ENCODE peak calls at places on chromosome 1, in seven cellular contexts. S, M, N, X, E, W and P are unnamed samples.

GRCh38 chr1:30537279-30537678 is 186.1 kb downstream of the MATN1 start:
- DNase-seq in S (no peak), M (no peak), N (no peak), X (no peak), E (no peak), W (no peak), P (no peak)

GRCh38 chr1:157178490-157178889 is 40.3 kb upstream of the ETV3 start:
- DNase-seq in S (no peak), M (no peak), N (no peak), X (no peak), E (no peak), W (no peak), P (no peak)

GRCh38 chr1:15749399-15750291 is 7.3 kb downstream of the TMEM82 start:
- DNase-seq in S (no peak), M (no peak), N (no peak), X (peak; percentile 22), E (peak; percentile 65), W (no peak), P (no peak)

GRCh38 chr1:217067642-217068041 is 344.4 kb upstream of the ESRRG start:
- DNase-seq in S (no peak), M (no peak), N (no peak), X (no peak), E (no peak), W (no peak), P (no peak)

GRCh38 chr1:11882814-11883538 is 24.2 kb upstream of the NPPB start:
- DNase-seq in S (peak; percentile 93), M (no peak), N (no peak), X (no peak), E (no peak), W (no peak), P (no peak)

GRCh38 chr1:9561429-9561828 is 22.2 kb downstream of the SLC25A33 start:
- DNase-seq in S (no peak), M (peak; percentile 40), N (peak; percentile 93), X (peak; percentile 92), E (no peak), W (peak; percentile 100), P (no peak)

GRCh38 chr1:16977377-16977776 is 3.0 kb downstream of the MFAP2 start:
- DNase-seq in S (no peak), M (no peak), N (no peak), X (no peak), E (no peak), W (no peak), P (no peak)

GRCh38 chr1:64033667-64034215 is 169.7 kb upstream of the UBE2U start:
- DNase-seq in S (no peak), M (no peak), N (peak; percentile 95), X (peak; percentile 12), E (no peak), W (no peak), P (no peak)

GRCh38 chr1:173175514-173176146 is 31.5 kb downstream of the TNFSF4 start:
- DNase-seq in S (no peak), M (no peak), N (peak; percentile 60), X (peak; percentile 25), E (no peak), W (no peak), P (no peak)

GRCh38 chr1:226651041-226651731 is 87.9 kb downstream of the ITPKB start:
- DNase-seq in S (no peak), M (no peak), N (no peak), X (no peak), E (no peak), W (no peak), P (no peak)

GRCh38 chr1:161013591-161014513 is 7.1 kb downstream of the F11R start:
- DNase-seq in S (peak; percentile 70), M (peak; percentile 60), N (peak; percentile 87), X (peak; percentile 62), E (peak; percentile 78), W (no peak), P (peak; percentile 73)

GRCh38 chr1:74426208-74426932 is 86.0 kb downstream of the LRRC53 start:
- DNase-seq in S (no peak), M (no peak), N (peak; percentile 0), X (no peak), E (no peak), W (no peak), P (no peak)

GRCh38 chr1:170687625-170688024 is 23.7 kb downstream of the PRRX1 start:
- DNase-seq in S (no peak), M (no peak), N (no peak), X (peak; percentile 39), E (no peak), W (no peak), P (no peak)

GRCh38 chr1:160621633-160622413 is 25.0 kb downstream of the SLAMF1 start:
- DNase-seq in S (no peak), M (no peak), N (no peak), X (no peak), E (no peak), W (no peak), P (no peak)

GRCh38 chr1:228096416-228097332 is 6.5 kb downstream of the C1orf35 start:
- DNase-seq in S (peak; percentile 37), M (no peak), N (no peak), X (no peak), E (no peak), W (no peak), P (no peak)

GRCh38 chr1:23529146-23530088 is 1.6 kb downstream of the E2F2 start:
- DNase-seq in S (no peak), M (no peak), N (no peak), X (no peak), E (no peak), W (no peak), P (no peak)

GRCh38 chr1:173002891-173003582 is 47.7 kb downstream of the TNFSF18 start:
- DNase-seq in S (no peak), M (no peak), N (peak; percentile 89), X (peak; percentile 97), E (no peak), W (no peak), P (no peak)

GRCh38 chr1:182087304-182087703 is 25.8 kb upstream of the ZNF648 start:
- DNase-seq in S (no peak), M (no peak), N (no peak), X (no peak), E (no peak), W (no peak), P (no peak)

GRCh38 chr1:112317556-112317955 is 78.5 kb upstream of the CTTNBP2NL start:
- DNase-seq in S (no peak), M (no peak), N (peak; percentile 19), X (peak; percentile 15), E (no peak), W (no peak), P (no peak)

GRCh38 chr1:98405581-98406059 is 255.9 kb upstream of the SNX7 start:
- DNase-seq in S (no peak), M (no peak), N (no peak), X (no peak), E (no peak), W (no peak), P (no peak)

GRCh38 chr1:28078680-28079626 is 9.5 kb downstream of the EYA3 start:
- DNase-seq in S (no peak), M (no peak), N (peak; percentile 27), X (peak; percentile 59), E (no peak), W (no peak), P (no peak)

GRCh38 chr1:58848818-58849411 is 65.1 kb upstream of the JUN start:
- DNase-seq in S (peak; percentile 67), M (no peak), N (peak; percentile 94), X (peak; percentile 96), E (peak; percentile 69), W (no peak), P (no peak)

DNA sequence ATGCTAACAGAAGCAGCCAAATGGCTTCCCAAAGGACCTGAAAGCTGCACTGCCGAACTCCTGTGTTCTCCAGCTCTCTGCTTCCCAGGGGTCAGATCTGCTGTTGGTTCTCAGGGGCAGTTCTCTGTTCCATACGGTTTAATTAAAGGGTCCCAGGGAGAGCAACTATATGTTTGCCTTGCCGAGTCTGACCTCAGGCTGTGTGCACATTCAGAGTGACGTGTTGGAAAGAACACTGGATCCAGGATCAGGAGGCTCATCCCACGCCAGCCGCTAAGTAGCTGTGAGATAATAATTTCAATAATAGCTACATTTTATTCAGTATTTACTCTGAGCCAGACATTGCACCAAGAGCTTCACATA is 23.4 kb downstream of the NENF start:
- DNase-seq in S (no peak), M (no peak), N (no peak), X (no peak), E (no peak), W (no peak), P (no peak)
- H3K4me3 ChIP-seq in S (no peak overlapping the region), M (no peak overlapping the region), N (no peak overlapping the region), X (no peak overlapping the region), E (no peak overlapping the region), W (peak overlapping the region; percentile 19), P (no peak overlapping the region)

GRCh38 chr1:176560681-176561080 is 97.7 kb downstream of the PAPPA2 start:
- DNase-seq in S (no peak), M (no peak), N (no peak), X (peak; percentile 72), E (no peak), W (no peak), P (no peak)
- H3K4me3 ChIP-seq in S (no peak overlapping the region), M (no peak overlapping the region), N (no peak overlapping the region), X (no peak overlapping the region), E (no peak overlapping the region), W (no peak overlapping the region), P (no peak overlapping the region)

DNA sequence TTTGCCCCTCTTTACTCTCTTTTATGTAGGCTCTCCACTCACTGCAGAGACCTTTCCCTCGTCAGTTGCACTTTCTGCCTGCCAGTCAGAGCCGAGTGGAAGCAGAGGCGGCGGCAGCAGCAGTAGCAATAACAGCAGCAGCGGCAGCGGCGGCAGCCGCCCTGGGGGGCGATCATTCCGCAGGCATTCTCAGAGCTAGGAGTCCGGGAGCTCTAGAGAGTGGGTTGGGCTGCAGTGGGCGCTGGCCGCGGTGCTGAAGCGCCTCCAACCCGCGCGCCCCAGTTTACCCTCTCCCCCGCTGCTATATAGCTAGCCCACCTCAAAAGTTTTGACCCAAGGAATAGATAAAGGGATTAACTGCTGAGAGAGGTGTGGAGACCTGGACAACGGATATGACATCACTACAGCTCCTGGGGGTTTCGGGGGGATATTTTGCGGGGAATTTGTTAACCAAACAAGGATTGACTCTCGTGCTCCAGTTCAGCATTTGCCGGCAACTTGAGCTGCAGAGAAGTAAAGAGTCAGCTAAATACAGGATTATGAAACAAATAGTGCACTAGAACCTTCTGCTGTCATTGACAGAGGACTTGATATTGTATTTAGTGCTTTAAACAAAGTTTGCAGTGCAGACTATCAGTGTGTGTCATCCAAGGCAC is at the start of gene OLFM3:
- DNase-seq in S (peak; percentile 95), M (no peak), N (no peak), X (no peak), E (no peak), W (peak; percentile 44), P (no peak)
- H3K4me3 ChIP-seq in S (peak within 1 kb of the TSS; percentile 85), M (no peak within 1 kb of the TSS), N (no peak within 1 kb of the TSS), X (no peak within 1 kb of the TSS), E (no peak within 1 kb of the TSS), W (peak within 1 kb of the TSS; percentile 76), P (no peak within 1 kb of the TSS)

GRCh38 chr1:175128523-175128922 is 60.9 kb downstream of the TNN start:
- DNase-seq in S (no peak), M (no peak), N (no peak), X (no peak), E (no peak), W (no peak), P (no peak)

GRCh38 chr1:175129182-175129581 is 61.5 kb downstream of the TNN start:
- DNase-seq in S (peak; percentile 40), M (no peak), N (peak; percentile 77), X (peak; percentile 97), E (no peak), W (no peak), P (no peak)

GRCh38 chr1:175126347-175126746 is 58.7 kb downstream of the TNN start:
- DNase-seq in S (no peak), M (no peak), N (no peak), X (peak; percentile 30), E (no peak), W (no peak), P (no peak)

GRCh38 chr1:175127565-175127964 is 59.9 kb downstream of the TNN start:
- DNase-seq in S (no peak), M (no peak), N (no peak), X (no peak), E (no peak), W (no peak), P (no peak)

GRCh38 chr1:175124842-175125241 is 57.2 kb downstream of the TNN start:
- DNase-seq in S (no peak), M (no peak), N (peak; percentile 35), X (peak; percentile 61), E (no peak), W (no peak), P (no peak)
- H3K4me3 ChIP-seq in S (no peak overlapping the region), M (no peak overlapping the region), N (no peak overlapping the region), X (no peak overlapping the region), E (no peak overlapping the region), W (no peak overlapping the region), P (no peak overlapping the region)